ENCODE peak calls at places on chromosomes 1 and 21, in ten cellular contexts. W is HCT116, F is transverse colon, P is erythroblast, M is sigmoid colon, L is adrenal gland, N is IMR-90, V is ovary, B is GM12892, O is A549. Q is an unnamed sample.

GRCh38 chr1:224650329-224650728 is 34.2 kb downstream of the CNIH3 start:
- DNase-seq in B (no peak), P (no peak), O (no peak), W (no peak), N (no peak), L (no peak), V (no peak), M (no peak), F (no peak), Q (no peak)

GRCh38 chr1:159889821-159890252 is 10.1 kb downstream of the CFAP45 start:
- DNase-seq in W (no peak), V (no peak), L (peak), N (peak), F (no peak), M (no peak), O (peak), P (peak), B (peak), Q (peak)

GRCh38 chr1:5996641-5997270 is 4.5 kb upstream of the NPHP4 start:
- DNase-seq in W (no peak), V (no peak), P (no peak), L (no peak), B (no peak), O (no peak), F (no peak), M (no peak), N (no peak), Q (no peak)

GRCh38 chr1:39901486-39902120 is at the start of gene MYCL:
- DNase-seq in M (peak), N (peak), W (peak), O (peak), L (no peak), B (peak), P (peak), F (peak), V (no peak), Q (peak)

GRCh38 chr1:201019321-201019977 is 4.1 kb downstream of the KIF21B start:
- DNase-seq in W (peak), P (peak), B (peak), N (no peak), L (peak), F (peak), O (peak), V (no peak), M (no peak), Q (peak)

GRCh38 chr21:14900058-14900457 is 164.7 kb downstream of the NRIP1 start:
- DNase-seq in B (no peak), P (no peak), F (no peak), L (no peak), V (no peak), N (peak), W (no peak), O (no peak), M (no peak), Q (no peak)

GRCh38 chr1:15311886-15312285 is 64.9 kb downstream of the FHAD1 start:
- DNase-seq in O (no peak), B (no peak), N (peak), M (no peak), F (no peak), W (no peak), L (no peak), V (no peak), P (no peak), Q (no peak)

GRCh38 chr1:246811985-246812384 is 87.8 kb downstream of the SCCPDH start:
- DNase-seq in B (no peak), N (no peak), L (no peak), M (no peak), V (no peak), W (no peak), F (no peak), P (no peak), O (no peak), Q (no peak)

GRCh38 chr1:216626394-216627067 is 96.7 kb downstream of the ESRRG start:
- DNase-seq in L (peak), V (no peak), W (no peak), P (peak), F (no peak), M (no peak), B (no peak), N (no peak), O (no peak), Q (no peak)

GRCh38 chr1:15220825-15221431 is 26.1 kb upstream of the FHAD1 start:
- DNase-seq in V (peak), M (peak), B (no peak), O (peak), N (no peak), P (no peak), F (peak), W (no peak), L (no peak), Q (no peak)

GRCh38 chr1:15110867-15111230 is 42.7 kb upstream of the TMEM51 start:
- DNase-seq in O (no peak), W (no peak), B (no peak), P (no peak), V (no peak), N (no peak), M (no peak), L (no peak), F (no peak), Q (no peak)

GRCh38 chr1:5725855-5726585 is 266.2 kb downstream of the NPHP4 start:
- DNase-seq in M (peak), W (no peak), P (no peak), V (peak), F (no peak), O (no peak), L (no peak), B (no peak), N (no peak), Q (no peak)

GRCh38 chr1:246428542-246429308 is 78.4 kb downstream of the SMYD3 start:
- DNase-seq in F (no peak), O (no peak), P (peak), B (no peak), L (no peak), M (no peak), V (no peak), N (peak), W (peak), Q (no peak)

GRCh38 chr21:44925027-44925755 is 4.5 kb upstream of the ITGB2 start:
- DNase-seq in B (no peak), N (peak), L (no peak), W (no peak), O (no peak), F (no peak), P (no peak), M (no peak), V (no peak), Q (no peak)

GRCh38 chr1:31651766-31652165 is 7.1 kb upstream of the PEF1 start:
- DNase-seq in P (no peak), V (no peak), N (no peak), B (no peak), W (no peak), M (peak), F (no peak), O (no peak), L (no peak), Q (no peak)

GRCh38 chr1:227919916-227920315 is 27.8 kb downstream of the WNT9A start:
- DNase-seq in W (no peak), B (no peak), F (no peak), O (no peak), L (no peak), M (no peak), N (no peak), P (no peak), V (no peak), Q (no peak)

GRCh38 chr1:154614887-154615286 is 6.9 kb upstream of the ADAR start:
- DNase-seq in N (no peak), W (no peak), M (no peak), V (no peak), O (no peak), B (no peak), L (no peak), F (no peak), P (no peak), Q (no peak)

GRCh38 chr21:41717573-41718330 is 49.1 kb downstream of the RIPK4 start:
- DNase-seq in P (no peak), M (no peak), F (no peak), W (no peak), N (no peak), L (no peak), O (no peak), B (no peak), V (no peak), Q (no peak)

GRCh38 chr1:57222307-57222706 is 201.6 kb downstream of the DAB1 start:
- DNase-seq in B (no peak), F (no peak), W (no peak), N (no peak), V (peak), O (no peak), P (no peak), M (no peak), L (no peak), Q (no peak)

GRCh38 chr1:170885551-170885950 is 49.8 kb upstream of the MROH9 start:
- DNase-seq in W (no peak), P (no peak), O (no peak), V (no peak), F (no peak), M (no peak), N (no peak), B (no peak), L (no peak), Q (no peak)

GRCh38 chr21:22201142-22201541 is 1202.9 kb downstream of the NCAM2 start:
- DNase-seq in N (no peak), L (no peak), W (no peak), V (no peak), B (no peak), O (no peak), P (no peak), F (no peak), M (no peak), Q (no peak)

DNA sequence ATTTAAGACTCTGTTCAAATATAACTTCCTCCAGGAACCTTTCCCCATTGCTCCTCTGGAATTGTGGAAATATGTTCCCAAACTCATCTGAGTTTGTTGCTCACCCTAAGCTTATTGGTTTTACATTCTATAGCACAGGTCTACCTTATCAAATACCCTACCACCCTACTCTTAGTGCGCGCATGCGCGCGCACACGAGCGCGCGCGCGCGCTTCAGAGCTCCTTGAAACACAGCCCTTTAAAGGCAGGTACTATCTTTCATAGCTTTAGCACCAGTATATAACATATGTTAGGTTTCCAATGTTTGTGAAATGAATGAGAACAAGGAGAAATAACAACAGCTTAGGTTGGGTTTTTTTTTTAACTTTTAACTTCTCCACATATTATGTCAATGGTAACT is 3.5 kb downstream of the IPP start:
- DNase-seq in L (no peak), P (no peak), M (no peak), V (no peak), B (no peak), O (no peak), F (no peak), N (no peak), W (no peak), Q (no peak)
- TF ChIP-seq POLR2A in L (no peak), P (no peak), M (no peak), V (no peak), B (peak), O (no peak), F (no peak), N (no peak), W (no peak), Q (no peak)

GRCh38 chr1:183185941-183186490 is at the start of gene LAMC2:
- DNase-seq in M (peak), L (no peak), V (peak), N (peak), B (no peak), F (peak), P (peak), O (peak), W (peak), Q (no peak)
- TF ChIP-seq POLR2A in M (no peak), L (no peak), V (no peak), N (no peak), B (no peak), F (peak), P (no peak), O (peak), W (peak), Q (no peak)

GRCh38 chr1:150515328-150516049 is at the start of gene FALEC:
- DNase-seq in N (peak), B (peak), F (peak), P (peak), M (peak), W (peak), O (peak), L (peak), V (peak), Q (peak)
- TF ChIP-seq POLR2A in N (peak), B (peak), F (peak), P (peak), M (no peak), W (peak), O (peak), L (peak), V (no peak), Q (no peak)

DNA sequence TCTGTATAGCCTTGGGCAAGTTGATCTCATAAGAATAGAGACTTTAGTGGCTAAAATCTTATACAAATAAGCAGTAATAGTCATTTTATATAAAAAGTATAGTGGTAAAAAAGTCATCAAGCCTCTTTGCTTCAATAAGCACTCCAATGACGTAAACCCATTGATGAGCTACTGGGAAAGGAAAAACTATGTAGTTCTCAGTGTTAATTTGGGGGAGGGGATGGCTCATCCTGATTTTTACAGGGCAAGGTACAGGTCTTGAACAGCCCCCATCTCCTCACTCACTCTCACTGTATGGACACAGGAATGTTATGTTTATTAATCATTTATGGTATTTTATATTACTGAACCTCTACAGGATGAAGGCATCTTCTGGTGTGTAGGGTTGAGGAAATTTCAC is 38.1 kb upstream of the CD55 start:
- DNase-seq in O (no peak), P (no peak), W (no peak), M (no peak), B (no peak), N (no peak), V (no peak), L (no peak), F (no peak), Q (no peak)
- TF ChIP-seq POLR2A in O (no peak), P (no peak), W (no peak), M (no peak), B (no peak), N (no peak), V (no peak), L (no peak), F (no peak), Q (no peak)

DNA sequence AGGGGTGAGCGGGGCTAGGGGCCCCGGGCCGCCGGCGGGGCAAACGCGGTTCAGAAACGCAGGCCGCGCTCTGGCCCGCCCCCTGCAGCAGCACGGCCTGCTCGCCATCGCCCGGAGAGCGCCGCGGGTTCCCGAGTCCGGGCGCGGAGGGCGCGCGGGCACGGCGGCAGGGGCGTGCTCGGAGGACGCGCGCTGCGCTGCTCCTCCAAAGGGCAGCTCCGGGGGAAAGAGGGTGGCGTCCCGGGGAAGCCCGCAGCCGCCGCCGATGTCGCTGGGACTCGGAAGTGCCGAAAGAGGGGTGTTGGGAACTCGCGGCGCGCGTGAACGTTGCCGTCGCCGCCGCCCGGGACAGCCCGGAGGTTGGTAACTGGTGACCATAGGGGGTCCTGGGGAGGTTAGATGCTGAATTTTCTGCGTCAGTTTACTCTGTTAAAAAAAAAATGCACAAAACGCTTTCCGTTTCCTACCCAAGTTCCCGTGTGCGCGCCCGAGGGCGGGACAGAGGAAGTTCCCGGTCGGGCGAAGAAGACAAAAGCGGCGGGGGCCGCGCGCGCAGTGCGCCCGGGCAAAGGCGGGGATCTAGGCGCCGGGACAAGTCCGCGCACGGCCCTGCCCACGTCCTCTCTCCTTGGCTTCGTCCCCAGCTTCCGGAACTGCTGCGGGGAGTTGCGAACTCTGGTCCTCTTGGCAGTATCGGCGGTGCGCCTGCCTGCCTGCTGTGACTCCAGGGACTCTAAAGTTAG is at the start of gene HHAT:
- DNase-seq in F (peak), M (peak), N (peak), O (peak), L (peak), W (peak), B (peak), P (peak), V (peak), Q (peak)
- TF ChIP-seq POLR2A in F (peak), M (no peak), N (peak), O (peak), L (peak), W (peak), B (peak), P (no peak), V (no peak), Q (peak)

GRCh38 chr1:22052115-22053017 is at the start of gene CDC42:
- DNase-seq in B (peak), F (peak), V (peak), L (peak), O (peak), N (peak), P (peak), W (peak), M (peak), Q (peak)
- TF ChIP-seq POLR2A in B (peak), F (peak), V (peak), L (peak), O (peak), N (peak), P (peak), W (peak), M (peak), Q (peak)

DNA sequence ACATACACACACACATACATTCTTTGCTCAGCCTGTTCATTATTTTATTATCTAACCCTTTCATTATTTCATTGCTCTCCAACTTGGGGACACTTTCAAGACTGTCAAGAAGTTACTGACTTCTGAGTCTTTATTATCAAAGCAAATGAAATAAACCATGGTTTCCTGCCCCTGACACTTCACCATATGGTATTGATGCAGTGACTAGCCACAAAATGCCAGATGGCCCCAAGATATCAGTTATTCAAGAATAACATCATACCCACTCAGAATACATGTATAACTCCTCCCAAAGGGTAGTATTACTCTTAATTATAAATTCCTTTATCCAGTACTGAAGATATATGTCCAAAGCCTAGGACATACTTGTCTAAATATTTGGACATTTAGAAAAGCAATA is 197.3 kb downstream of the MRPL39 start:
- DNase-seq in V (no peak), O (no peak), M (no peak), W (no peak), N (no peak), B (no peak), P (no peak), F (no peak), L (no peak), Q (no peak)
- TF ChIP-seq POLR2A in V (no peak), O (no peak), M (no peak), W (no peak), N (no peak), B (no peak), P (no peak), F (no peak), L (no peak), Q (no peak)